ENCODE peak calls at places on chromosomes 2 and 18, in seven cellular contexts. A, M, Q, D, G, X and S are unnamed samples.

GRCh38 chr2:27051902-27052645 is 606 bp downstream of the AGBL5 start:
- DNase-seq in G (peak; percentile 38), Q (peak; percentile 40), D (peak; percentile 76), M (peak; percentile 76), A (no peak), X (peak; percentile 92), S (no peak)

GRCh38 chr18:9811978-9812377 is 73.8 kb upstream of the TXNDC2 start:
- DNase-seq in A (no peak), X (no peak), M (no peak), Q (no peak), G (no peak), D (no peak), S (no peak)

GRCh38 chr2:202377308-202377736 is 1.2 kb downstream of the BMPR2 start:
- DNase-seq in A (no peak), Q (peak; percentile 20), G (peak; percentile 76), X (peak; percentile 85), D (peak; percentile 76), M (peak; percentile 72), S (no peak)

GRCh38 chr18:12631831-12632477 is 26.0 kb downstream of the SPIRE1 start:
- DNase-seq in D (no peak), A (no peak), M (no peak), G (no peak), Q (no peak), X (no peak), S (no peak)

GRCh38 chr2:181536730-181537129 is 79.5 kb downstream of the ITGA4 start:
- DNase-seq in Q (no peak), X (no peak), A (no peak), G (no peak), D (no peak), M (no peak), S (no peak)

GRCh38 chr18:33578371-33579146 is 540 bp downstream of the ASXL3 start:
- DNase-seq in A (no peak), X (peak; percentile 73), Q (no peak), M (peak; percentile 71), D (peak; percentile 57), G (peak; percentile 61), S (no peak)

GRCh38 chr2:37415128-37415817 is 70.8 kb downstream of the QPCT start:
- DNase-seq in G (peak; percentile 74), X (no peak), M (no peak), A (no peak), D (no peak), Q (no peak), S (no peak)

GRCh38 chr2:190537765-190538164 is 3.2 kb upstream of the NEMP2 start:
- DNase-seq in A (no peak), D (no peak), Q (no peak), M (no peak), G (no peak), X (no peak), S (no peak)

GRCh38 chr2:237558918-237559645 is 7.3 kb upstream of the PRLH start:
- DNase-seq in D (peak; percentile 86), A (no peak), M (no peak), G (peak; percentile 93), X (peak; percentile 76), Q (peak; percentile 82), S (no peak)

GRCh38 chr18:34028341-34028740 is 196.4 kb downstream of the NOL4 start:
- DNase-seq in D (no peak), M (no peak), G (no peak), A (no peak), Q (no peak), X (no peak), S (no peak)

GRCh38 chr18:28504100-28504499 is 327.2 kb upstream of the CDH2 start:
- DNase-seq in Q (no peak), G (no peak), D (no peak), A (no peak), M (no peak), X (no peak), S (no peak)

GRCh38 chr18:58064406-58064998 is 20.5 kb downstream of the NEDD4L start:
- DNase-seq in A (no peak), M (no peak), D (no peak), Q (no peak), X (no peak), G (no peak), S (no peak)

DNA sequence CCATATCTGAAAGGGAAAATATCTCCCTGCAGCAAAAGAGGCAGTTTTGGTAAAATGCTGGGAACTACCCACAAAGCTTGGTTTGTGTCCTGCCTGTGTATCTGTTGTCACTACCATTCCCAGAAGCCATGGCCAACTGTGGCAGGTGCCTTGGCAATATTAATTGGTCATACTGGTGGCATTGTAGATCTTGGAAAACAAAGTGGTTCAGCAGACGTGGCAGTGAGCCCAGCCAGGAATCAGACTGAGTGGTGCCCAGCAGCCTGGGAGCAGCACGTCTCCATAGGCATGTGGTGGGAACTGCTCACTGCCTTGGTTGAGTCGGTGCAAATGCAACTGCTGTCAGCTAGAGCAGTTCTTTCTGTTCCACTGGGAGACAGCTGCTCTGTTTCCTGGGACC is 131.7 kb downstream of the EVA1A start:
- DNase-seq in G (no peak), A (no peak), M (no peak), Q (no peak), D (peak; percentile 56), X (no peak), S (no peak)
- H3K4me3 ChIP-seq in G (no peak overlapping the region), A (no peak overlapping the region), M (no peak overlapping the region), Q (no peak overlapping the region), D (no peak overlapping the region), X (no peak overlapping the region), S (no peak overlapping the region)

GRCh38 chr2:66582975-66583842 is 148.3 kb downstream of the MEIS1 start:
- DNase-seq in Q (no peak), D (peak; percentile 35), M (no peak), G (no peak), A (no peak), X (peak; percentile 52), S (no peak)
- H3K4me3 ChIP-seq in Q (no peak overlapping the region), D (no peak overlapping the region), M (no peak overlapping the region), G (peak overlapping the region; percentile 61), A (no peak overlapping the region), X (no peak overlapping the region), S (no peak overlapping the region)

GRCh38 chr2:151803811-151804210 is 24.4 kb downstream of the ARL5A start:
- DNase-seq in G (no peak), X (no peak), D (no peak), Q (no peak), M (no peak), A (no peak), S (no peak)
- H3K4me3 ChIP-seq in G (no peak overlapping the region), X (no peak overlapping the region), D (no peak overlapping the region), Q (no peak overlapping the region), M (no peak overlapping the region), A (no peak overlapping the region), S (no peak overlapping the region)

GRCh38 chr2:234033174-234033573 is 17.3 kb upstream of the SPP2 start:
- DNase-seq in X (no peak), M (no peak), Q (no peak), A (no peak), G (peak; percentile 34), D (no peak), S (no peak)

GRCh38 chr2:234032301-234032856 is 18.1 kb upstream of the SPP2 start:
- DNase-seq in Q (no peak), D (no peak), M (no peak), G (peak; percentile 94), X (no peak), A (peak; percentile 35), S (no peak)

GRCh38 chr2:234029150-234029733 is 21.3 kb upstream of the SPP2 start:
- DNase-seq in G (peak; percentile 55), A (no peak), X (no peak), D (no peak), Q (no peak), M (no peak), S (no peak)

GRCh38 chr2:234033885-234034284 is 16.6 kb upstream of the SPP2 start:
- DNase-seq in D (no peak), A (no peak), Q (no peak), X (no peak), G (no peak), M (no peak), S (no peak)

DNA sequence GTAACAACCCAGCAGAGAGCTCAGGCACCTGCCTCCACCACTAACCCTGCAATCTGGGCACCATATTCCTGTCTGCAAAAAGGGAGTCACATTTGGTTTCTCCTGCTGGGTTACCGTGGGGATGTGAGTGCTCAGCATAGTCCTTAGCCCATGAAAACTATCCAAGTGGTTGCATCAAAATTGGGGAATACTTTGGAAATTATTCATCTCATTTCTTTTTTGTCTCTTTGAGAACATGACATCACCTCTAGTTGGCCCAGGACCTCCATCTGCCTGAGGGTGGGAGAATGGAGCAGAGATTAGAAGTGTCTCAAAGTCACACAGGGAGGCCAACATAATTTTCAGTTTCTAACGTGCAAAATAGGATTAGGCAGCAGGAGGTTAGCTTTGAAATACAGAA is 19.3 kb upstream of the SPP2 start:
- DNase-seq in X (no peak), D (no peak), Q (no peak), A (no peak), M (no peak), G (peak; percentile 72), S (no peak)
- H3K4me3 ChIP-seq in X (no peak overlapping the region), D (no peak overlapping the region), Q (no peak overlapping the region), A (no peak overlapping the region), M (no peak overlapping the region), G (no peak overlapping the region), S (no peak overlapping the region)

GRCh38 chr2:205683991-205684390 is 1.7 kb downstream of the NRP2 start:
- DNase-seq in A (no peak), G (no peak), X (no peak), Q (peak; percentile 9), M (no peak), D (no peak), S (no peak)

GRCh38 chr2:205684871-205685313 is 2.6 kb downstream of the NRP2 start:
- DNase-seq in Q (no peak), D (no peak), G (no peak), M (no peak), X (peak; percentile 79), A (no peak), S (no peak)

GRCh38 chr2:205682239-205683021 is at the start of gene NRP2:
- DNase-seq in A (peak; percentile 24), G (peak; percentile 91), D (peak; percentile 81), X (peak; percentile 94), M (peak; percentile 90), Q (peak; percentile 77), S (no peak)

GRCh38 chr2:205681836-205682238 is 464 bp upstream of the NRP2 start:
- DNase-seq in G (peak; percentile 54), A (no peak), Q (no peak), X (peak; percentile 82), D (no peak), M (no peak), S (no peak)

GRCh38 chr2:205683179-205683978 is 1.1 kb downstream of the NRP2 start:
- DNase-seq in G (peak; percentile 69), Q (no peak), M (no peak), A (no peak), X (no peak), D (no peak), S (no peak)
- H3K4me3 ChIP-seq in G (peak overlapping the region; percentile 60), Q (peak overlapping the region; percentile 8), M (peak overlapping the region; percentile 59), A (no peak overlapping the region), X (peak overlapping the region; percentile 49), D (peak overlapping the region; percentile 64), S (no peak overlapping the region)

DNA sequence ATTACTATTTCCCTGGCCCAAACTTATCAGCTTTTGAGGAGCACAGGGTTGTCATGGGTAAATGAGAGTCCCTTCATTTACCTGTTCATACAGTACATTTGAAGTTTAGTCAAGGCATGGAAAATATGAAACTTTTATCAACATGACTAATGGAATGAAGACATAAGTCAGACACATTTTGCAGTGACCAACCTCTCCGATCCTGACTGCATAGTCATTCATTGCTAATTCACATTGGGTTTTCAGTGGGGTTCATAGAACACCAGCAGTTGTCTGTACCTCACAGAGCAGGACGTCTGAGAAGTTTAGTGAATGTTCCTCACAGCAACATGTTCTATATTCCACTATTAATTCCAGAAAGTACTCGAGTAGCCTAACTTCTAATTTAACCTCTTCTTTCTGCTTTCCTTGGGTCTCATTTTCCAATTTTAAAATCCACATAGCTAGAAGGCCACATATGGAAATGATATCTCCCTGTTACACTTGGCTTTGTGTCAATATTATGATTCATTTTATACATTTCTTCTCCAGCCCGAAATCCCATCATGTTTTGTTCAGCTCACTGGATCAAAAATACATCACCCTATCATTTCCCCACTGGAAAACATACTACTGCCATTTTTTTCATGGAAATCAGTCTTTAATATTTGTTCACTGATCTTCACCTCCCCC is 65.9 kb downstream of the CDH20 start:
- DNase-seq in M (no peak), A (no peak), X (no peak), Q (no peak), G (peak; percentile 85), D (no peak), S (no peak)
- H3K4me3 ChIP-seq in M (no peak overlapping the region), A (no peak overlapping the region), X (no peak overlapping the region), Q (no peak overlapping the region), G (no peak overlapping the region), D (no peak overlapping the region), S (no peak overlapping the region)